ENCODE peak calls at places on chromosomes 2 and 18, in ten cellular contexts. U is astrocyte of the spinal cord, G is heart right ventricle, H is left ventricle myocardium inferior, L is A549, R is HL-60, D is esophagus squamous epithelium, C is Panc1, Y is MM.1S, E is mucosa of descending colon. W is an unnamed sample.

GRCh38 chr2:225337183-225337582 is 62.3 kb upstream of the NYAP2 start:
- DNase-seq in G (no peak), H (no peak), U (peak), E (no peak), Y (no peak), D (no peak), C (no peak), R (no peak), L (no peak), W (no peak)

GRCh38 chr2:59389240-59389639 is 1148.1 kb upstream of the FANCL start:
- DNase-seq in D (no peak), Y (no peak), G (no peak), L (peak), H (no peak), U (no peak), C (no peak), E (peak), R (no peak), W (no peak)

GRCh38 chr2:109685453-109685852 is 71.3 kb downstream of the SOWAHC start:
- DNase-seq in G (no peak), E (no peak), C (no peak), R (no peak), L (no peak), H (no peak), D (no peak), Y (no peak), U (no peak), W (no peak)

GRCh38 chr2:134137182-134137595 is 116.7 kb upstream of the MGAT5 start:
- DNase-seq in Y (peak), C (no peak), R (no peak), U (peak), G (peak), E (peak), D (no peak), L (no peak), H (no peak), W (no peak)

GRCh38 chr2:156585457-156585856 is 149.3 kb downstream of the GPD2 start:
- DNase-seq in R (no peak), D (no peak), C (no peak), H (no peak), E (no peak), G (no peak), Y (no peak), L (no peak), U (no peak), W (no peak)

GRCh38 chr2:109379507-109379906 is 234.3 kb downstream of the SEPTIN10 start:
- DNase-seq in H (no peak), D (no peak), G (no peak), R (no peak), Y (no peak), E (no peak), C (no peak), U (peak), L (no peak), W (no peak)

GRCh38 chr18:27312853-27313252 is 127.7 kb upstream of the CHST9 start:
- DNase-seq in H (no peak), D (no peak), R (no peak), U (no peak), L (no peak), G (no peak), E (no peak), Y (no peak), C (no peak), W (no peak)

GRCh38 chr2:41836944-41837343 is 210.9 kb upstream of the PKDCC start:
- DNase-seq in Y (peak), G (peak), H (no peak), L (peak), U (peak), C (no peak), E (peak), R (no peak), D (no peak), W (peak)

GRCh38 chr2:200778038-200778437 is 33.7 kb upstream of the BZW1 start:
- DNase-seq in R (no peak), U (peak), E (no peak), G (no peak), L (no peak), H (no peak), C (no peak), D (no peak), Y (no peak), W (no peak)

GRCh38 chr2:23381498-23381897 is 3.5 kb upstream of the KLHL29 start:
- DNase-seq in L (no peak), R (no peak), H (no peak), E (no peak), G (no peak), C (no peak), D (no peak), U (no peak), Y (no peak), W (no peak)

GRCh38 chr2:30287857-30288513 is 56.7 kb downstream of the LBH start:
- DNase-seq in L (no peak), Y (no peak), G (no peak), D (no peak), H (no peak), U (no peak), E (no peak), C (no peak), R (no peak), W (peak)

DNA sequence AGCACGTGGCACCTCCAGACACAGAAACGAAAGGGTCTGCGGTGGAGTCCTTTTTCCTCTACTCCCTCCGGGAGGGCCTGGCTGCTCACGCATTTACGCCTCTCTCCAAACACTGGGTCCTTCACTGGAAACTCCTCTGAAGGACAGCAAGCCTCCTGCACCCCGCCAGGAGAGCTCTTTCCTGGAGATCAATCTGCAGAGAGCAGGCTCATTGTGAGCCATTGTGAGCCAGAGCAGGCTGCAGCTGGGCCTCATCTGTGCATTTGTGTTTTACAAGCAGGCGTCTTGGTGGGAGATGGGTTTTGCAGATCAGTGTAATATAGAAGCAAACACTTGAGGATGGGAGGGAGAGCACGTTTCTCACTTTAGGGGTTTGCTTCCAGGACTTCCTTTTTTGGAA is 163.3 kb downstream of the GLI2 start:
- DNase-seq in C (no peak), E (no peak), D (no peak), U (no peak), R (no peak), G (no peak), L (no peak), H (no peak), Y (no peak), W (no peak)
- H3K4me3 ChIP-seq in C (no peak), E (no peak), D (no peak), U (no peak), R (no peak), G (no peak), L (no peak), H (no peak), Y (no peak), W (no peak)

GRCh38 chr2:158043181-158043948 is 58.3 kb upstream of the UPP2 start:
- DNase-seq in G (no peak), C (no peak), E (no peak), L (no peak), H (no peak), R (no peak), Y (no peak), D (no peak), U (no peak), W (no peak)

GRCh38 chr2:158042666-158043065 is 59.0 kb upstream of the UPP2 start:
- DNase-seq in Y (no peak), D (no peak), G (peak), E (no peak), C (no peak), L (no peak), U (no peak), H (peak), R (no peak), W (no peak)

GRCh38 chr2:158047156-158047611 is 54.5 kb upstream of the UPP2 start:
- DNase-seq in U (peak), G (no peak), C (no peak), D (no peak), Y (no peak), R (no peak), E (no peak), L (no peak), H (no peak), W (no peak)

GRCh38 chr2:158048327-158048726 is 53.3 kb upstream of the UPP2 start:
- DNase-seq in L (no peak), D (no peak), U (no peak), H (no peak), C (no peak), R (no peak), G (no peak), Y (no peak), E (no peak), W (no peak)

GRCh38 chr2:158045362-158045761 is 56.3 kb upstream of the UPP2 start:
- DNase-seq in D (no peak), L (peak), U (no peak), C (no peak), Y (no peak), R (no peak), H (no peak), G (no peak), E (peak), W (peak)
- TF ChIP-seq CTCF in D (no peak), L (peak), U (no peak), C (peak), Y (peak), R (no peak), H (no peak), G (no peak), E (peak), W (no peak)

DNA sequence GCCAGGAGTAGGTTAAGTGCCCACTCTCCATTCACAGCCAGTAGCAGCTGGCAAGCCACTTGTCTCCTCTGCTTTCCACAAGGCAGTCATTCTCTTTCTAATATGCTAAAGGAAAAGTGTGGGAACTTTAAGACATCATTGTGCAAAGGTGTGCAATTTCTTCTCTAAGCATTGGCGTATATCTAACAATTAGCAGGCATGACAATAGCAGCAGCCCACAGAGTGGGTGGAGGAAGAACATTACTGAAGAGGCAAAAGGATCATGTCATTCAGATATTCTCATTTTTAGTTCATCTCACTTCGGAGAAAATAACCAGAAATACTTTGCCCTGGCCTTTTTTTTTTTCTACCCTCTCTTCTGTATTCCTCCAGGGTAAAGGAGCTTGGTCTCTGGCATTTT is 177.6 kb downstream of the DNAH7 start:
- DNase-seq in R (no peak), D (no peak), Y (no peak), G (no peak), H (no peak), E (no peak), C (no peak), U (no peak), L (no peak), W (no peak)
- H3K4me3 ChIP-seq in R (no peak), D (no peak), Y (no peak), G (no peak), H (no peak), E (no peak), C (no peak), U (no peak), L (no peak), W (no peak)

DNA sequence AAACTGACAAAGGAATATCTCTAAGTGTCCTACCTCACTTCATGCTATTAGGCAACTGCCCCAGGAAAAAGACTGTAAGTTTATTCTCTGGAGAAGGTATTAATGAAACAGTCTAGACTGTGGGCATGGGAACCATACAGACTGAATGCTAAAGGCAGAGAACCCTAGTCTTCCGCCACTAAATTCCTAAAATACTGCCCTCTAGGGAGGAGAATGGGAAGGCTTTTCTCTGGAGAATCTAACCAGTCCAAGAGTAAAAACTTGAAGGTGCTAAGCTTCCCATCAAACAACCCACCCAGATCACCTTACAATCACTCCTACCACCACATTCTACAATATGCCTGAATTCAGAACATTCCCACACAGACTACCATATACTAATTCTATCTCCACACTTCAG is 3.4 kb downstream of the SRBD1 start:
- DNase-seq in Y (no peak), U (peak), L (peak), G (no peak), R (no peak), C (no peak), E (no peak), H (no peak), D (no peak), W (no peak)
- TF ChIP-seq CTCF in Y (peak), U (peak), L (peak), G (peak), R (no peak), C (peak), E (peak), H (peak), D (no peak), W (peak)

DNA sequence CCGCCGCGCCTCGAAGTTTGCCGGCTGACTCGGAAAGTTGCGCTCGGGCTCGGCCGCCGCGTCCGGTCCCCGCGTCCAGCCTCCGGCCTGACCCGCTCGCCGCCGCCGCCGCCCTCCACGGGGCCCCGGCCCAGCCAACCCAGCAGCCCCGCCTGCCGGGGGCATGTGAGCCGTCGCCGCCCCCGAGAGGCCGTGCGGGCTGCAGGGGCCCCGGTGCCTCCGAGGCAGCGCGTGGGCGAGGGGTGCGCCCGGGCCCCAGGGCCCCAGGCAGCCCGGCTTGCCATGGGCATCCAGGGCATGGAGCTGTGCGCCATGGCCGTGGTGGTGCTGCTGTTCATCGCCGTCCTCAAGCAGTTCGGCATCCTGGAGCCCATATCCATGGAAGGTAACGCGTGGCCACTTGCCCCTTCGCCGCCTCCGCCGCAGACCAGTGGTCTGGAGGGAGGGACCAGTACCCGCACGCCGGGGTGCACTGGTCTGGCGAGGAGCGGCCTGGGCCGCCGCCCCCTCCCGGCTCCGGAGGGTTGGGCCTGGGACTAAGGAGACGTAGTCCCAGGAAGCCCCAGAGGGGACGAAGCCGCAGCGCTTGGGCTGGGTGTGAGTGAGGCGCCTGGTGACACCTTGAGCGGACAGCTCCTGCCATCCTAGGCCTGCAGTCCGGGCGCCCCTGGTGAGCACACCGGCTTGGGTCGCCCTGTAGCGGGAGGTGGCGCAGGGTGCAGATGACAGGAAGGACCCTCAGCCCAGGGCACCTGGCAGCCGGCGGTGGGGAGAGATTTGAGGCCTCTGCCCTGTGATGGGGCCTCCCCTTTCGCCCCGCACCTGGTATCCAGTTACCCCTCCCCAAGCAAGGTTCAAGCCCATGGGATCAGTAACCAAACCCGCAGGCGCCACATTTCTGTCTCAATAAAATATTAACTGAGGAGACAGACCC is 49.9 kb downstream of the KCNIP3 start:
- DNase-seq in G (no peak), R (no peak), U (no peak), E (peak), L (no peak), D (no peak), C (no peak), Y (no peak), H (peak), W (no peak)
- H3K4me3 ChIP-seq in G (peak), R (no peak), U (peak), E (no peak), L (peak), D (peak), C (peak), Y (no peak), H (peak), W (no peak)

DNA sequence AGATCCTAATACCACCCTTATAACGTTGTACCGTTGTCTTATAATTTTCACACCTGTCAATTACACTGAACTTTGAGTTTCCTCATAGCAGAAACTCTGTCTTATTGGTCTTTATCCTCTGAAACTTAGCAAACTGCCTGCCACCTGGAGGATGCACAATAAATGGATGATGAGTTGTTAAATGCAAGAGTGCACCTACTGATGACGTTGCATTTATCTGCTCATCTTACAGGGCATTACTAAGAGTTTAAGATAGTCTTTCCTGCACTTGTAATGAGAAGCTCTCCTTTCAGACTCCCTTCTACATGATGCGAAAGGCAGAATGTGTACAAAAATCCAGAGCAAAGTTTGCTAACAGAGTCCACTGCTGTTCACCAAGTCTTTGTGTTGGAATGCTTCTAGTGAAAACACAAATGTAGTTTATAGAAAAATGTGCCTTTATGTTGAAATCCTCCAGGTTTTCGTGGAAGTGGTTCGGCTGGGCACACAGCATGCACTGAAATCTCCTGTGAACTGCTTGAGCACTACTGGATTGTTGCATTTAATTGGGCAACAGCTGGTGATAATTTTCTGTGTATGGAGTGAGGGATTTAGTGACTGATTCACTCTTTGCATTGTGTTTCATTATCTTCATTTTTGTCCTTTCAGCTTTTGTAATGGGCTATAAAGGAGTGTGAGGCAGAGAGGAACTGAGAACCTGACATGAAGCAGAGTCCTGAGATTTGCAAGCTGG is 665.8 kb upstream of the ID2 start:
- DNase-seq in H (no peak), Y (no peak), D (no peak), L (no peak), G (no peak), E (no peak), U (no peak), R (no peak), C (no peak), W (no peak)
- TF ChIP-seq CTCF in H (no peak), Y (no peak), D (no peak), L (no peak), G (no peak), E (no peak), U (no peak), R (no peak), C (no peak), W (no peak)

W was measured in GM12865.